ENCODE peak calls at places on chromosomes 13 and 19, in five cellular contexts. S is GM23338, R is breast epithelium, O is OCI-LY7, B is bronchial epithelial cell. F is an unnamed sample.

GRCh38 chr13:109816979-109817275 is 30.5 kb upstream of the IRS2 start:
- DNase-seq in S (no peak), R (no peak), O (no peak), B (no peak), F (no peak)

GRCh38 chr13:89514534-89515312 is 1832.8 kb upstream of the MIR17HG start:
- DNase-seq in S (peak; percentile 76), B (peak; percentile 94), R (no peak), O (no peak), F (peak; percentile 46)

GRCh38 chr13:42078113-42078769 is 29.8 kb downstream of the DGKH start:
- DNase-seq in B (no peak), R (no peak), O (peak; percentile 4), S (peak; percentile 43), F (peak; percentile 19)

GRCh38 chr13:25170554-25171107 is 1.5 kb downstream of the AMER2 start:
- DNase-seq in O (no peak), B (no peak), S (peak; percentile 56), R (no peak), F (no peak)

GRCh38 chr13:74770361-74770760 is 636.2 kb upstream of the KLF12 start:
- DNase-seq in O (no peak), R (no peak), B (peak; percentile 76), S (no peak), F (no peak)

GRCh38 chr13:34993470-34993869 is 51.4 kb downstream of the NBEA start:
- DNase-seq in R (no peak), O (no peak), B (peak; percentile 36), S (no peak), F (no peak)

GRCh38 chr13:107250626-107251025 is 682.7 kb upstream of the ARGLU1 start:
- DNase-seq in S (no peak), R (no peak), B (no peak), O (no peak), F (no peak)

GRCh38 chr19:56142087-56142787 is 1.1 kb downstream of the ZNF444 start:
- DNase-seq in O (no peak), S (no peak), R (peak; percentile 67), B (no peak), F (peak; percentile 94)

GRCh38 chr13:77480071-77480470 is 55.4 kb upstream of the SCEL start:
- DNase-seq in R (no peak), S (peak; percentile 57), O (no peak), B (no peak), F (no peak)

GRCh38 chr13:109764474-109765292 is 21.7 kb downstream of the IRS2 start:
- DNase-seq in R (no peak), B (peak; percentile 63), S (peak; percentile 12), O (no peak), F (no peak)

GRCh38 chr19:39097299-39097698 is 13.1 kb downstream of the ACP7 start:
- DNase-seq in O (no peak), S (no peak), B (no peak), R (no peak), F (no peak)

GRCh38 chr19:33063356-33064116 is 1.2 kb downstream of the RHPN2 start:
- DNase-seq in O (peak; percentile 13), B (no peak), R (no peak), S (peak; percentile 41), F (no peak)

GRCh38 chr19:10005632-10006334 is 4.5 kb downstream of the COL5A3 start:
- DNase-seq in S (no peak), B (no peak), O (no peak), R (no peak), F (no peak)

GRCh38 chr19:4120531-4120930 is 3.4 kb downstream of the MAP2K2 start:
- DNase-seq in S (no peak), R (no peak), O (no peak), B (no peak), F (no peak)

GRCh38 chr19:18253716-18254115 is 20.5 kb downstream of the IQCN start:
- DNase-seq in S (no peak), O (peak; percentile 57), R (no peak), B (peak; percentile 92), F (no peak)

GRCh38 chr13:40114305-40114896 is 458.9 kb downstream of the COG6 start:
- DNase-seq in R (no peak), B (no peak), S (no peak), O (no peak), F (no peak)
- TF ChIP-seq CTCF in R (no peak), B (no peak), S (no peak), O (no peak), F (no peak)

DNA sequence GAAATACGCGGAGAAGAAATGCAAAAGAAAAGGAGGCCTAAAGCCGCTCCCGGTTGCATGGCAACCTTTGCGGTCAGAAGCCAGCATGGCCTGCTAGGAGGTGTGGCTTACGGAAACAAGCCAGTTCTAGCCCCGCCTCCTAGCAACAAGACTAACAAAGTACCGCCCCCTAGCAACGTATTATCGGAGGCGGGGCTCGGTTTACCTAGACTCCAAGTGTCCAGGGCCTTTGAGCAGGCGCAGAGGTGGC is 438 bp upstream of the CYTH2 start:
- DNase-seq in B (no peak), S (no peak), O (no peak), R (no peak), F (peak; percentile 99)
- H3K4me3 ChIP-seq in B (peak overlapping the region; percentile 30), S (peak overlapping the region; percentile 42), O (peak overlapping the region; percentile 63), R (peak overlapping the region; percentile 55), F (peak overlapping the region; percentile 39)

GRCh38 chr19:36331353-36332228 is 47.4 kb downstream of the ZFP14 start:
- DNase-seq in O (peak; percentile 91), B (peak; percentile 94), R (peak; percentile 93), S (peak; percentile 99), F (no peak)
- TF ChIP-seq CTCF in O (no peak), B (peak; percentile 3), R (peak; percentile 22), S (no peak), F (no peak)

DNA sequence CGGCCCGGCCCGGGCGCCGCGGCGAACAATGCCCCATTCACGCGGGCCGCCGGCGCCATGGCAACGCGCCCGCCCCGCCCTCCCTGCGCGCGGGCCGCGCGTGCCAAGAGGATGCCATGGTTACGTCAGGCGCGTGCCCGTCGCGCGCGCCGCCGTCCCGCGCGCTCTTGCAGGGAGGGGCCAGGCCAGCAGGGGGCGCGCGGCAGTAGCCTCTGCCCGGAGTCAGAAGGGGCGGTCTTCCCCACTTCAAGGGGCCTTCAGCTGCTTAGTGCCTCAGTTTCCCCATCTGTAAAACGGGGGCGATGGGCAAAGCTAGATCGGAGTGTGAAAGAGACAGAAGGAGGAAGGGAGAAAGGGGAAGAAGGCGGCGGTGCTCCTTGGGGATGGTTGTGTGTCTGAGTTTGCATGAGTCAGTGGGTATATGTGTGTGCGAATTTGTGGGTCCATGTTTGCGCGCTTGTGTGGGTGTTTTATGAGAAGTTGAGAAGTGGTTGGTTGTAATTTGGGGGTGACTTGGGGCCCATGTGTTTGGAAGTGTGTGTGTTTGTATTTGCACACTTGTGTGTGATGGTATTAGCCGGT is 11.6 kb upstream of the NFIX start:
- DNase-seq in R (peak; percentile 78), O (peak; percentile 79), B (peak; percentile 31), S (peak; percentile 80), F (peak; percentile 74)
- H3K4me3 ChIP-seq in R (peak overlapping the region; percentile 53), O (peak overlapping the region; percentile 51), B (peak overlapping the region; percentile 15), S (peak overlapping the region; percentile 56), F (no peak overlapping the region)

GRCh38 chr19:19406878-19407639 is 1.6 kb downstream of the GATAD2A start:
- DNase-seq in B (peak; percentile 52), R (no peak), S (no peak), O (peak; percentile 73), F (peak; percentile 58)
- TF ChIP-seq CTCF in B (peak; percentile 34), R (no peak), S (no peak), O (peak; percentile 83), F (no peak)

GRCh38 chr13:113881614-113882265 is 17.9 kb upstream of the GAS6 start:
- DNase-seq in O (no peak), S (no peak), B (peak; percentile 26), R (no peak), F (no peak)
- H3K4me3 ChIP-seq in O (no peak overlapping the region), S (no peak overlapping the region), B (no peak overlapping the region), R (no peak overlapping the region), F (no peak overlapping the region)

GRCh38 chr13:94660695-94661324 is 51.5 kb downstream of the SOX21 start:
- DNase-seq in B (peak; percentile 18), O (peak; percentile 0), R (no peak), S (peak; percentile 75), F (peak; percentile 60)
- TF ChIP-seq CTCF in B (peak; percentile 9), O (peak; percentile 46), R (no peak), S (peak; percentile 70), F (no peak)

GRCh38 chr19:46892252-46893179 is 31.7 kb downstream of the ARHGAP35 start:
- DNase-seq in B (no peak), R (no peak), S (no peak), O (peak; percentile 71), F (no peak)
- H3K4me3 ChIP-seq in B (no peak overlapping the region), R (no peak overlapping the region), S (no peak overlapping the region), O (peak overlapping the region; percentile 41), F (no peak overlapping the region)

GRCh38 chr19:2579678-2580280 is 103.9 kb downstream of the GADD45B start:
- DNase-seq in B (no peak), S (no peak), O (no peak), R (no peak), F (no peak)
- TF ChIP-seq CTCF in B (no peak), S (no peak), O (peak; percentile 10), R (no peak), F (no peak)